ENCODE peak calls at places on chromosomes 16 and 17, in four cellular contexts. One of them, this sample, is unnamed.

GRCh38 chr17:67157732-67158639 is 87.0 kb downstream of the HELZ start:
- DNase-seq in esophagus muscularis mucosa: no peak
- DNase-seq in body of pancreas: no peak
- DNase-seq in activated B cell treated with CpG ODN at 0.5 μM for 24 hours: no peak
- DNase-seq in this sample: no peak

GRCh38 chr17:6796017-6796886 is 20.2 kb downstream of the FBXO39 start:
- DNase-seq in esophagus muscularis mucosa: no peak
- DNase-seq in body of pancreas: no peak
- DNase-seq in activated B cell treated with CpG ODN at 0.5 μM for 24 hours: no peak
- DNase-seq in this sample: no peak

GRCh38 chr17:28041844-28042656 is 427 bp upstream of the NLK start:
- DNase-seq in esophagus muscularis mucosa: no peak
- DNase-seq in body of pancreas: no peak
- DNase-seq in activated B cell treated with CpG ODN at 0.5 μM for 24 hours: no peak
- DNase-seq in this sample: peak; percentile 72

GRCh38 chr17:49381033-49381432 is 19.0 kb upstream of the ZNF652 start:
- DNase-seq in esophagus muscularis mucosa: no peak
- DNase-seq in body of pancreas: peak; percentile 60
- DNase-seq in activated B cell treated with CpG ODN at 0.5 μM for 24 hours: no peak
- DNase-seq in this sample: no peak

GRCh38 chr17:49783051-49783715 is 5.3 kb upstream of the KAT7 start:
- DNase-seq in esophagus muscularis mucosa: no peak
- DNase-seq in body of pancreas: no peak
- DNase-seq in activated B cell treated with CpG ODN at 0.5 μM for 24 hours: no peak
- DNase-seq in this sample: no peak

GRCh38 chr17:83200746-83201145 is 121.3 kb downstream of the METRNL start:
- DNase-seq in esophagus muscularis mucosa: no peak
- DNase-seq in body of pancreas: no peak
- DNase-seq in activated B cell treated with CpG ODN at 0.5 μM for 24 hours: peak; percentile 14
- DNase-seq in this sample: no peak

GRCh38 chr17:48160177-48160967 is 52.8 kb downstream of the SNX11 start:
- DNase-seq in esophagus muscularis mucosa: no peak
- DNase-seq in body of pancreas: peak; percentile 75
- DNase-seq in activated B cell treated with CpG ODN at 0.5 μM for 24 hours: no peak
- DNase-seq in this sample: no peak

GRCh38 chr17:38455288-38455915 is 27.1 kb downstream of the ARHGAP23 start:
- DNase-seq in esophagus muscularis mucosa: no peak
- DNase-seq in body of pancreas: no peak
- DNase-seq in activated B cell treated with CpG ODN at 0.5 μM for 24 hours: no peak
- DNase-seq in this sample: no peak

GRCh38 chr16:54431997-54432367 is 145.4 kb upstream of the IRX3 start:
- DNase-seq in esophagus muscularis mucosa: no peak
- DNase-seq in body of pancreas: no peak
- DNase-seq in activated B cell treated with CpG ODN at 0.5 μM for 24 hours: no peak
- DNase-seq in this sample: no peak

GRCh38 chr16:50602531-50603205 is 54.5 kb downstream of the NKD1 start:
- DNase-seq in esophagus muscularis mucosa: no peak
- DNase-seq in body of pancreas: no peak
- DNase-seq in activated B cell treated with CpG ODN at 0.5 μM for 24 hours: no peak
- DNase-seq in this sample: no peak

GRCh38 chr17:40100669-40101366 is 429 bp upstream of the NR1D1 start:
- DNase-seq in esophagus muscularis mucosa: peak; percentile 99
- DNase-seq in body of pancreas: peak; percentile 100
- DNase-seq in activated B cell treated with CpG ODN at 0.5 μM for 24 hours: peak; percentile 79
- DNase-seq in this sample: peak; percentile 96

GRCh38 chr17:65074778-65075250 is 18.3 kb upstream of the GNA13 start:
- DNase-seq in esophagus muscularis mucosa: no peak
- DNase-seq in body of pancreas: peak; percentile 52
- DNase-seq in activated B cell treated with CpG ODN at 0.5 μM for 24 hours: no peak
- DNase-seq in this sample: no peak

GRCh38 chr17:40345161-40346034 is 19.1 kb downstream of the GJD3 start:
- DNase-seq in esophagus muscularis mucosa: no peak
- DNase-seq in body of pancreas: peak; percentile 90
- DNase-seq in activated B cell treated with CpG ODN at 0.5 μM for 24 hours: no peak
- DNase-seq in this sample: no peak

GRCh38 chr16:80433617-80434016 is 107.2 kb upstream of the DYNLRB2 start:
- DNase-seq in esophagus muscularis mucosa: no peak
- DNase-seq in body of pancreas: no peak
- DNase-seq in activated B cell treated with CpG ODN at 0.5 μM for 24 hours: no peak
- DNase-seq in this sample: no peak

GRCh38 chr16:22122239-22122638 is 29.9 kb downstream of the VWA3A start:
- DNase-seq in esophagus muscularis mucosa: no peak
- DNase-seq in body of pancreas: no peak
- DNase-seq in activated B cell treated with CpG ODN at 0.5 μM for 24 hours: no peak
- DNase-seq in this sample: no peak

GRCh38 chr17:18093616-18094408 is 6.1 kb downstream of the DRG2 start:
- DNase-seq in esophagus muscularis mucosa: no peak
- DNase-seq in body of pancreas: peak; percentile 32
- DNase-seq in activated B cell treated with CpG ODN at 0.5 μM for 24 hours: no peak
- DNase-seq in this sample: no peak

GRCh38 chr16:4315185-4316102 is at the start of gene GLIS2:
- DNase-seq in esophagus muscularis mucosa: no peak
- DNase-seq in body of pancreas: peak; percentile 77
- DNase-seq in activated B cell treated with CpG ODN at 0.5 μM for 24 hours: peak; percentile 41
- DNase-seq in this sample: no peak

GRCh38 chr17:74386397-74386796 is 19.1 kb downstream of the GPR142 start:
- DNase-seq in esophagus muscularis mucosa: no peak
- DNase-seq in body of pancreas: no peak
- DNase-seq in activated B cell treated with CpG ODN at 0.5 μM for 24 hours: no peak
- DNase-seq in this sample: no peak

GRCh38 chr16:4320571-4321137 is 4.8 kb downstream of the GLIS2 start:
- DNase-seq in esophagus muscularis mucosa: no peak
- DNase-seq in body of pancreas: no peak
- DNase-seq in activated B cell treated with CpG ODN at 0.5 μM for 24 hours: no peak
- DNase-seq in this sample: no peak

GRCh38 chr16:79609861-79610260 is 9.3 kb upstream of the MAF start:
- DNase-seq in esophagus muscularis mucosa: no peak
- DNase-seq in body of pancreas: no peak
- DNase-seq in activated B cell treated with CpG ODN at 0.5 μM for 24 hours: no peak
- DNase-seq in this sample: no peak

GRCh38 chr16:4894276-4895150 is 42.4 kb downstream of the PPL start:
- DNase-seq in esophagus muscularis mucosa: no peak
- DNase-seq in body of pancreas: no peak
- DNase-seq in activated B cell treated with CpG ODN at 0.5 μM for 24 hours: no peak
- DNase-seq in this sample: no peak

GRCh38 chr16:4373909-4374742 is 2.5 kb downstream of the VASN start:
- DNase-seq in esophagus muscularis mucosa: no peak
- DNase-seq in body of pancreas: peak; percentile 79
- DNase-seq in activated B cell treated with CpG ODN at 0.5 μM for 24 hours: no peak
- DNase-seq in this sample: no peak

GRCh38 chr16:85924675-85925074 is 25.7 kb downstream of the IRF8 start:
- DNase-seq in esophagus muscularis mucosa: no peak
- DNase-seq in body of pancreas: no peak
- DNase-seq in activated B cell treated with CpG ODN at 0.5 μM for 24 hours: no peak
- DNase-seq in this sample: no peak

GRCh38 chr17:63500548-63501390 is 22.4 kb upstream of the KCNH6 start:
- DNase-seq in esophagus muscularis mucosa: no peak
- DNase-seq in body of pancreas: no peak
- DNase-seq in activated B cell treated with CpG ODN at 0.5 μM for 24 hours: no peak
- DNase-seq in this sample: no peak

GRCh38 chr17:69757794-69758430 is 317.1 kb upstream of the KCNJ16 start:
- DNase-seq in esophagus muscularis mucosa: no peak
- DNase-seq in body of pancreas: peak; percentile 11
- DNase-seq in activated B cell treated with CpG ODN at 0.5 μM for 24 hours: no peak
- DNase-seq in this sample: no peak

GRCh38 chr17:68832140-68832871 is 122.9 kb downstream of the ABCA8 start:
- DNase-seq in esophagus muscularis mucosa: no peak
- DNase-seq in body of pancreas: peak; percentile 48
- DNase-seq in activated B cell treated with CpG ODN at 0.5 μM for 24 hours: no peak
- DNase-seq in this sample: no peak

GRCh38 chr16:20868890-20869289 is 31.3 kb downstream of the DCUN1D3 start:
- DNase-seq in esophagus muscularis mucosa: no peak
- DNase-seq in body of pancreas: peak; percentile 83
- DNase-seq in activated B cell treated with CpG ODN at 0.5 μM for 24 hours: no peak
- DNase-seq in this sample: no peak

GRCh38 chr17:9802294-9802693 is 10.9 kb upstream of the DHRS7C start:
- DNase-seq in esophagus muscularis mucosa: no peak
- DNase-seq in body of pancreas: no peak
- DNase-seq in activated B cell treated with CpG ODN at 0.5 μM for 24 hours: no peak
- DNase-seq in this sample: no peak

GRCh38 chr16:53913920-53914319 is 210.0 kb downstream of the FTO start:
- DNase-seq in esophagus muscularis mucosa: no peak
- DNase-seq in body of pancreas: peak; percentile 2
- DNase-seq in activated B cell treated with CpG ODN at 0.5 μM for 24 hours: no peak
- DNase-seq in this sample: no peak

GRCh38 chr16:4384497-4384896 is 12.8 kb downstream of the VASN start:
- DNase-seq in esophagus muscularis mucosa: no peak
- DNase-seq in body of pancreas: no peak
- DNase-seq in activated B cell treated with CpG ODN at 0.5 μM for 24 hours: no peak
- DNase-seq in this sample: no peak

GRCh38 chr17:19867094-19867653 is 562 bp downstream of the ULK2 start:
- DNase-seq in esophagus muscularis mucosa: no peak
- DNase-seq in body of pancreas: peak; percentile 72
- DNase-seq in activated B cell treated with CpG ODN at 0.5 μM for 24 hours: peak; percentile 50
- DNase-seq in this sample: peak; percentile 72

DNA sequence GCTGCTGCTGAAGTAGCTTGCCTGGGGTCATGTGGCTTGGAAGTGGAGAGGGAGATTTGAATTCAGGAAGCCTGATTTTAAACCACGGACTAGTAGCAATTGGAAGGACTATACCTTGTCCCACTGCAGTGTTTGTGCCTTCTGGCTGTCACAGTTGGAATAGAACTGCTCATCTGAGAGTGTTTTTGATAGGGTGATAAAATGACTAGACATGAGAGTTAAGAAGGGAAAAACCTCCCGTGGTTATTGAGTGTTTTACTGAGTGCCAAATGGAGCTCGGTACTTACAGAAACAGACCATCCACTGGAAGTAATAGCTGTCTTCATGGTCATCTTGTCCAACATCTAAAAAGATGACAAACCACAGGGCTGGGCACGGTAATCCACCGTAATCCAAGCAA is 70.4 kb downstream of the MSI2 start:
- DNase-seq in esophagus muscularis mucosa: no peak
- DNase-seq in body of pancreas: no peak
- DNase-seq in activated B cell treated with CpG ODN at 0.5 μM for 24 hours: no peak
- DNase-seq in this sample: no peak
- TF ChIP-seq CTCF in esophagus muscularis mucosa: no peak
- TF ChIP-seq CTCF in body of pancreas: no peak
- TF ChIP-seq CTCF in activated B cell treated with CpG ODN at 0.5 μM for 24 hours: no peak
- TF ChIP-seq CTCF in this sample: no peak

DNA sequence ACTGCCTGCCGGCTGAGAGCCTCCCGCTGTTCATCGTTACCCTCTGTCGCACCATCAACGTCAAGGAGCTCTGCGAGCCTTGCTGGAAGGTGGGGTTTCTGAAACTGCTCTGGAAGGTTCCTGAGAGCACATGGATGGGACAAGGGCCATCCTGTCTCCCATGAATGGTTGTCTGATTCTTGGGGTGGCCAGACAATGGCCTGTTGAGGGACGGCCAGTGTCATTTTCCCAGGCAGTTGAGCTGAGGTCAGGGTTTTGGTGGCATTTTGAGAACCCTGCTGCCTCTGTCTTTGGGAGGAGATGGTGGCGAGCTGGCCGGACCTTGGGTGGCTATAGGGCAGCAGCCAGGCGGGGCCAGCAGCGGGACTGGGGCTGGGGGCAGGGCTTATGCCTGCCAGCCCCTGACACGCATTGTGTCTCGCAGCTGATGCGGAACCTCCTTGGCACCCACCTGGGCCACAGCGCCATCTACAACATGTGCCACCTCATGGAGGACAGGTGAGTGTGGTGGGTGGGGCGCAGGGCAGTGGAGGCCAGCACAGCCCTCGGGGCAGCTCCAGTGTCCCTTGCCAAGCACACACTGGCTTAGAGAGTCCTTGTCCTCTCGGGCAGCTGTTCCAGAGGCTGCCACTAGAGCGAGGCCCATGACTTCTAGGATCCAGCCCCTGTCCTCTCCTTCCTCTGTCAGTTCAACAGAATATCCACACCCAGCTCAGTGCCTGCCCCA is 9.1 kb downstream of the TSC2 start:
- DNase-seq in esophagus muscularis mucosa: no peak
- DNase-seq in body of pancreas: no peak
- DNase-seq in activated B cell treated with CpG ODN at 0.5 μM for 24 hours: no peak
- DNase-seq in this sample: no peak
- TF ChIP-seq CTCF in esophagus muscularis mucosa: no peak
- TF ChIP-seq CTCF in body of pancreas: no peak
- TF ChIP-seq CTCF in activated B cell treated with CpG ODN at 0.5 μM for 24 hours: no peak
- TF ChIP-seq CTCF in this sample: peak; percentile 60

GRCh38 chr16:31074073-31074813 is at the start of the genes ZNF646 and ZNF668:
- DNase-seq in esophagus muscularis mucosa: peak; percentile 99
- DNase-seq in body of pancreas: peak; percentile 99
- DNase-seq in activated B cell treated with CpG ODN at 0.5 μM for 24 hours: peak; percentile 86
- DNase-seq in this sample: peak; percentile 97
- TF ChIP-seq CTCF in esophagus muscularis mucosa: no peak
- TF ChIP-seq CTCF in body of pancreas: no peak
- TF ChIP-seq CTCF in activated B cell treated with CpG ODN at 0.5 μM for 24 hours: no peak
- TF ChIP-seq CTCF in this sample: no peak

DNA sequence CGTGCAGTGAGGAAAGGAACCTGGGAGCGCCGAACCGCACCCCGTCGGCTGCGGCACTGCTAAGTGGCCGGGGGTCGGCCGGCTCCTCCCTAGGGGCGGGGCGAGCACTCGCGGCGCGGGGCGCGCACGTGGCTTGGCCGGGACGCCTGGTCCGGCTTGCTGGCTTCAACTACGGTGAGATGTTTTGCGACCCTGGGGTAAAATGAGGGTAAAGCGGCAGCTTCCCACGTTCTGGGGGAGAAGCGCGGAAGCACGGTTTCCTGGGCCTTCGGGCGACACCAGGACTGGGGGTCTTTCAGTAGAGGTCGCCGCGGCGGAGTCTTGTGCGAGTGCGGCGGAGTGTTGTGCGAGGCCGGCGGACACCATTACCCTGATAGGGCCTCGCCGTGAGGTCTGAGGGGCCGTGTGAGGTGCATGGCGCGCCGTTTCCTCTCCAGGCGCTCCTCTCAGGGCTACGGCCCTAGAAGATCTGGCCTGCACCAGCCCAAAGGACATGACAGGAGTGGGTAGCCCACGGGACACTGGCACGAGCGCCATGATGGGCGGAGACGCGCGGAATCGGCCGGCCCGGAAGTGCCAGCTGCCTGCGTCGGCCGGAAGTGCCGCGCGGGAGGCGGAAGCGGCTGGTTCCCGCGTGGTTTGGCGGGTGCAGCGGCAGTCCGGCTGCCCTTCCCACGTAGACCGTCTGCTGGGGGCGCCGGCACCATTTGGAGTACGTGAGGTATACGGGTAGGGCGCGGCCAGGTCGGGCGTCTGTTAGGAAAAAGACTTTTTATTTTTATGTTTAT is at the start of gene PIGW:
- DNase-seq in esophagus muscularis mucosa: peak; percentile 95
- DNase-seq in body of pancreas: peak; percentile 90
- DNase-seq in activated B cell treated with CpG ODN at 0.5 μM for 24 hours: peak; percentile 88
- DNase-seq in this sample: peak; percentile 90
- TF ChIP-seq CTCF in esophagus muscularis mucosa: peak; percentile 21
- TF ChIP-seq CTCF in body of pancreas: no peak
- TF ChIP-seq CTCF in activated B cell treated with CpG ODN at 0.5 μM for 24 hours: no peak
- TF ChIP-seq CTCF in this sample: no peak

DNA sequence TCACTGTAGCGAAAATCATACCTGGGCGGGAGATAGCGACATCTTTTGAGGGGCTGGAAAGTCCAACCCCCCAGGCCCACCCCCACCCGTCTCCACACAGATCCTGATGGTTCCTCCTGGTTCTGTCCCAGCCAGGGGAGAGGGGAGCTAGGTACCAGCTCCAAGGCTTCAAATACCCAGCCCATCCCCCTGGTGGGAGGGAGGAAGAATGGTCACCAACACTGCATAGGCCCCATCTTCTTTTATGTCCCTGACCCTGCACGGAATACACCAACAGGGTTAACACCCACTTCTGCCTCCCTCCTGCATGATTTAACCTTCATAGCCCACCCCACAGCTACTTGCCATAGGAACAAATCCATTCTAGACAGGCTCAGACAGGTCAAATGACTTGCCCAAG is 9.3 kb downstream of the HAP1 start:
- DNase-seq in esophagus muscularis mucosa: no peak
- DNase-seq in body of pancreas: no peak
- DNase-seq in activated B cell treated with CpG ODN at 0.5 μM for 24 hours: no peak
- DNase-seq in this sample: no peak
- TF ChIP-seq CTCF in esophagus muscularis mucosa: no peak
- TF ChIP-seq CTCF in body of pancreas: no peak
- TF ChIP-seq CTCF in activated B cell treated with CpG ODN at 0.5 μM for 24 hours: no peak
- TF ChIP-seq CTCF in this sample: no peak

This sample was measured in type B pancreatic cell.